ENCODE peak calls at places on chromosomes 16 and 17, in six cellular contexts. W, P, J, K, R and A are unnamed samples.

GRCh38 chr17:33335491-33336173 is 42.5 kb upstream of the ASIC2 start:
- DNase-seq in P (no peak), K (peak), R (no peak), J (no peak), W (no peak), A (peak)

GRCh38 chr16:50153648-50154368 is 702 bp downstream of the TENT4B start:
- DNase-seq in W (peak), J (no peak), P (peak), K (peak), R (no peak), A (peak)

GRCh38 chr16:29815032-29815721 is 775 bp upstream of the PAGR1 start:
- DNase-seq in P (no peak), W (no peak), R (no peak), J (no peak), K (peak), A (no peak)

GRCh38 chr16:19938536-19938935 is 53.9 kb upstream of the GPRC5B start:
- DNase-seq in P (no peak), W (no peak), J (no peak), K (no peak), R (no peak), A (no peak)

GRCh38 chr17:73307130-73307529 is 4.7 kb downstream of the CDC42EP4 start:
- DNase-seq in W (no peak), R (no peak), J (no peak), K (no peak), P (no peak), A (no peak)

GRCh38 chr17:29615048-29615385 is 7.7 kb downstream of the CORO6 start:
- DNase-seq in R (no peak), J (no peak), P (no peak), K (peak), W (no peak), A (peak)

GRCh38 chr16:67661101-67661661 is 421 bp downstream of the PARD6A start:
- DNase-seq in K (no peak), R (no peak), W (peak), P (peak), J (no peak), A (peak)

GRCh38 chr17:28701987-28702751 is 9.5 kb downstream of the PROCA1 start:
- DNase-seq in K (no peak), W (no peak), R (no peak), J (peak), P (no peak), A (no peak)

GRCh38 chr17:63439682-63440081 is 6.4 kb downstream of the CYB561 start:
- DNase-seq in J (no peak), K (no peak), W (no peak), R (no peak), P (peak), A (peak)

GRCh38 chr17:48671697-48672171 is 45.6 kb upstream of the HOXB9 start:
- DNase-seq in W (peak), K (peak), R (no peak), P (peak), J (peak), A (peak)

GRCh38 chr17:21211825-21212479 is 2.0 kb downstream of the TMEM11 start:
- DNase-seq in J (no peak), K (no peak), P (no peak), R (no peak), W (no peak), A (no peak)

GRCh38 chr16:9102379-9102778 is 10.9 kb downstream of the HAPSTR1 start:
- DNase-seq in W (no peak), K (no peak), R (no peak), P (no peak), J (no peak), A (peak)

GRCh38 chr16:2795714-2796143 is 2.5 kb upstream of the PRSS41 start:
- DNase-seq in W (no peak), K (no peak), P (no peak), R (no peak), J (no peak), A (peak)

GRCh38 chr17:48392836-48393235 is 37.2 kb downstream of the SKAP1 start:
- DNase-seq in K (no peak), J (no peak), R (no peak), W (no peak), P (no peak), A (no peak)

GRCh38 chr16:84928679-84929420 is 82.5 kb downstream of the ZDHHC7 start:
- DNase-seq in W (no peak), R (no peak), P (no peak), K (peak), J (no peak), A (no peak)

GRCh38 chr17:45326566-45326965 is 9.7 kb upstream of the MAP3K14 start:
- DNase-seq in P (no peak), J (no peak), K (no peak), R (no peak), W (no peak), A (no peak)

GRCh38 chr17:3472137-3472536 is 518 bp upstream of the SPATA22 start:
- DNase-seq in R (no peak), W (no peak), K (no peak), P (no peak), J (no peak), A (no peak)

GRCh38 chr17:70624208-70624607 is 454.9 kb downstream of the KCNJ2 start:
- DNase-seq in P (no peak), W (no peak), J (no peak), R (no peak), K (no peak), A (peak)

GRCh38 chr17:70621593-70621992 is 452.3 kb downstream of the KCNJ2 start:
- DNase-seq in W (no peak), P (peak), J (no peak), R (no peak), K (no peak), A (no peak)

DNA sequence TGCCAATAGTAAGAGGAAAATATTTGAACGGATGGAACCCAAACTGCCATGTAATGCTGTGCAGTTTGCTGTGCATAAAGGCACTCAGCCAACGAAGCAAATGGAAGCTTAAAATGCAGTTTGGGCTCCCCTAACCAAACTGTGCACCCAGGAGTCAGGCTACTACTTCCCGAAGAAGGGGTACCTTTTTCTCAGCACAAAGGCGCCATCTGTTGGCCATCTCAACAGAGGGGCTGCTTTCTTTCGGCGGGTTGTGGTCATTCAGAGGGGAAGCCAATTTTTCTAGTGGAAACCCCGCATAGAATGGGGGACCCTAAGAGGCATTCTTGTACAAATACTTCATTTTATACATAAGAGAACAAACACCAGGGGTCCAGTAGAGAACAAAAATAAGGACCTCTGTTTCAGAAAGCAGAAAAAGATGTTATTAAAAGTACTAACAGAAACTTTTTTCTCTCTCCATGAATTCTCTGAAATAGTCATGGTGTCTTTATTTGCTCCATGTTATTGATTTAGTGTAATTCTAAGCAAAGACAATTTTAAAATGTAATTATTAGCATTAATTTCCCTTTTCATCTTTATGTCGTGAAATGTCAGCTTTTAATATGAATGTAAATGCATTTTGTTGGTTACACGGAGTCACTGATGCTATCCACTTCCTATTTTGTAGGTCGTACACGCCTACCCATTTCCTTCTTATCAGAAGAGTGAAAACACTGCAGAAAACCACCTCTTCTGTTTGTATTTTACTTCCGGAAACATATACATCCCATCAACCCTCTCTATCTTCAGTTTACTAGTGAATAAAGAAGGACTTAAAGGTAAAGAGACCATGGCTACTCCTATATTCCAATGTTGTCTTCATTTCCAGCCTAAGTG is 453.3 kb downstream of the KCNJ2 start:
- DNase-seq in R (no peak), W (peak), K (no peak), P (peak), J (no peak), A (peak)
- TF ChIP-seq MYC in R (no peak), W (no peak), K (no peak), P (no peak), J (no peak), A (no peak)

GRCh38 chr17:7836596-7837374 is 2.8 kb downstream of the KDM6B start:
- DNase-seq in R (peak), W (peak), P (peak), J (peak), K (peak), A (peak)
- TF ChIP-seq MAX in R (no peak), W (peak), P (peak), J (peak), K (peak), A (peak)

GRCh38 chr17:76497979-76498885 is 3.0 kb downstream of the RHBDF2 start:
- DNase-seq in R (no peak), W (peak), P (peak), J (peak), K (no peak), A (no peak)
- TF ChIP-seq POLR2A in R (peak), W (no peak), P (peak), J (peak), K (no peak), A (no peak)

DNA sequence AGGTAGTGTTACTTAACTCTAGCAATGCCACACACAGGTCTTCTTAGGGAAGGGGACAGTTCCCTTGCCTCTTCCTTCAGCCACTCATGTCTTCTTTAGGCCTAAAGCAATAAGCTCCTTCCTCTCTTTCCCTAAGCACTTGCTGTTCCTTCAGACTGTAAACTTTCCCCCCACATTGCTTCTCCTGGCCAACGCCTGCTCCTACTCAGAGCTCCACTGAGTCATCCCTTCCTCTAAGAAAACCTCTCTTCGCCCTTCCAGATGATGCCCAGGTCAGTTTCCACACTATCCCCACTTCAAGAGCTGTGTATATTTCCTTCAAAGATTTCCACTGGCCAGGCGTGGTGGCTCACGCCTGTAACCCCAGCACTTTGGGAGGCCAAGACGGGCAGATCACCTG is 12.5 kb upstream of the EPOP start:
- DNase-seq in P (peak), W (no peak), K (no peak), R (no peak), J (no peak), A (no peak)
- TF ChIP-seq MYC in P (no peak), W (no peak), K (no peak), R (no peak), J (no peak), A (no peak)

GRCh38 chr17:81394377-81394747 is 895 bp upstream of the BAHCC1 start:
- DNase-seq in J (no peak), R (no peak), K (no peak), P (no peak), W (no peak), A (peak)

GRCh38 chr17:81391964-81392908 is 3.0 kb upstream of the BAHCC1 start:
- DNase-seq in R (no peak), J (no peak), K (no peak), P (peak), W (no peak), A (no peak)

GRCh38 chr17:81394831-81395599 is at the start of gene BAHCC1:
- DNase-seq in K (peak), W (peak), P (peak), R (no peak), J (peak), A (peak)

GRCh38 chr17:81392909-81393654 is 2.2 kb upstream of the BAHCC1 start:
- DNase-seq in J (no peak), K (peak), W (peak), P (peak), R (no peak), A (peak)

DNA sequence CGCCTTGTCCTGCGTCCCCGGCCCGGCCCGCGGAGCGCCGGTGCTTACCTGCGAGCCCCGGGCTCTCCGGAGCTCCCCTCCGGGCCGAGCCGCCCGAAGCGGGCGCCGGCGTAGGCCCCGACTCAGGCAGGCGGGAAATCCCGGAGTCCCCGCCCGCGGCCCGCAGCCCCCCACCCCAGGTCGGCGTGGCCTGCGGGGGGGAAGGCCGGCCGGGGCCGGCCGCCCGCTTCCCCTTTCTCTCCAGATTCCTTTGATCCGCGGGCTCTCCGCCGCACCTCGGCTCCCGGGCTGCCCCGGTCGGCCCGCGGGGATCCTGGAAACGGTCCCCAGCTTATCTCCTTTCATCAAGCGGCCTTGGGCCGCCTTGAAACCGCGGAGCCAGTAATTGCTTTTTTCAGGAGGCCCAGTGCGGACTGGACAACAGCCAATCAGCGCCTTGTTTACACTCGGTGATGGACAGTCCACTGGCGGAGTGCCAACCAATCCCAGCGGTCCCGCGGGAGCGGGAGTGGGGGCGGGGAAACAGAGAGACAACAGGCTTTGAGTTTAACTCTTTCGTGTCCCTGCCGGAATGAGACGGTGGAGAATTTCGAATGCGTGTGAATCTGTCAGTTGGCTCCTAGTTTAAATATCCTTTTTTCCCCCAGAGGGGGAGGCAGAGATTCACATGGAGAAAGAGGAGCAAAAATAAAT is 1.4 kb upstream of the BAHCC1 start:
- DNase-seq in K (peak), P (peak), R (peak), J (peak), W (peak), A (peak)
- TF ChIP-seq MAX in K (peak), P (peak), R (no peak), J (peak), W (peak), A (peak)